ENCODE peak calls at places on chromosome 4, in seven cellular contexts. T is sigmoid colon, Z is K562, G is stomach, F is suprapubic skin, P is spleen, U is breast epithelium. H is an unnamed sample.

GRCh38 chr4:26936284-26937065 is 75.8 kb downstream of the STIM2 start:
- DNase-seq in P (peak; percentile 42), U (no peak), Z (peak; percentile 32), F (no peak), T (no peak), G (no peak), H (no peak)

GRCh38 chr4:125744891-125745364 is 430.2 kb downstream of the FAT4 start:
- DNase-seq in Z (no peak), P (no peak), G (no peak), U (no peak), T (no peak), F (no peak), H (no peak)

GRCh38 chr4:167831853-167832252 is 260.5 kb upstream of the ANXA10 start:
- DNase-seq in T (no peak), P (no peak), U (no peak), Z (no peak), F (no peak), G (no peak), H (no peak)

GRCh38 chr4:22932326-22932725 is 239.6 kb downstream of the GBA3 start:
- DNase-seq in F (no peak), P (no peak), U (no peak), Z (no peak), G (peak; percentile 76), T (no peak), H (no peak)

GRCh38 chr4:67575232-67575888 is 16.8 kb downstream of the STAP1 start:
- DNase-seq in T (no peak), Z (peak; percentile 39), U (no peak), F (no peak), G (no peak), P (no peak), H (no peak)

GRCh38 chr4:13921805-13922204 is 294.3 kb upstream of the BOD1L1 start:
- DNase-seq in F (no peak), Z (no peak), U (no peak), P (no peak), G (no peak), T (no peak), H (no peak)

GRCh38 chr4:74266081-74266480 is 42.2 kb upstream of the EPGN start:
- DNase-seq in T (no peak), G (no peak), Z (no peak), U (no peak), F (no peak), P (no peak), H (no peak)

GRCh38 chr4:8035371-8035780 is 95.7 kb upstream of the AFAP1 start:
- DNase-seq in U (no peak), T (no peak), G (no peak), Z (no peak), F (no peak), P (no peak), H (no peak)

GRCh38 chr4:66572949-66573348 is 902.7 kb upstream of the EPHA5 start:
- DNase-seq in P (no peak), G (no peak), F (no peak), T (no peak), U (no peak), Z (no peak), H (no peak)

GRCh38 chr4:168707205-168707604 is 210.4 kb downstream of the PALLD start:
- DNase-seq in T (no peak), Z (no peak), P (no peak), F (no peak), G (no peak), U (no peak), H (no peak)

GRCh38 chr4:138967313-138967712 is 48.3 kb upstream of the NOCT start:
- DNase-seq in G (no peak), U (no peak), T (no peak), P (no peak), F (no peak), Z (no peak), H (no peak)

GRCh38 chr4:37936889-37937498 is 23.2 kb upstream of the PTTG2 start:
- DNase-seq in U (no peak), F (no peak), G (no peak), T (no peak), P (no peak), Z (no peak), H (peak; percentile 5)

GRCh38 chr4:15996773-15997172 is 33.8 kb upstream of the FGFBP2 start:
- DNase-seq in U (no peak), P (no peak), G (no peak), T (no peak), Z (no peak), F (no peak), H (no peak)

GRCh38 chr4:123783936-123784335 is 387.3 kb downstream of the SPRY1 start:
- DNase-seq in T (no peak), P (no peak), G (no peak), U (no peak), Z (no peak), F (no peak), H (no peak)

GRCh38 chr4:109978704-109979103 is 66.0 kb downstream of the EGF start:
- DNase-seq in G (no peak), P (no peak), U (no peak), Z (no peak), T (no peak), F (no peak), H (no peak)

GRCh38 chr4:41693629-41694028 is 54.9 kb downstream of the PHOX2B start:
- DNase-seq in P (no peak), T (no peak), Z (peak; percentile 9), F (no peak), G (no peak), U (no peak), H (no peak)

GRCh38 chr4:7630559-7631287 is 196.0 kb upstream of the PSAPL1 start:
- DNase-seq in P (no peak), Z (no peak), F (no peak), U (no peak), T (no peak), G (no peak), H (peak; percentile 34)

GRCh38 chr4:8400641-8401325 is 39.7 kb downstream of the ACOX3 start:
- DNase-seq in T (no peak), Z (no peak), F (peak; percentile 77), P (no peak), U (no peak), G (no peak), H (no peak)

GRCh38 chr4:1192091-1192492 is 19.7 kb upstream of the SPON2 start:
- DNase-seq in Z (peak; percentile 31), P (peak; percentile 72), G (peak; percentile 91), F (peak; percentile 92), U (peak; percentile 83), T (peak; percentile 97), H (peak; percentile 89)

GRCh38 chr4:5800496-5800895 is 89.5 kb downstream of the EVC start:
- DNase-seq in P (peak; percentile 57), G (no peak), F (peak; percentile 56), Z (no peak), U (no peak), T (peak; percentile 40), H (no peak)

GRCh38 chr4:4866124-4866832 is 6.8 kb downstream of the MSX1 start:
- DNase-seq in P (peak; percentile 64), Z (no peak), F (no peak), U (no peak), G (no peak), T (no peak), H (no peak)

GRCh38 chr4:184752496-184753275 is 18.8 kb upstream of the CENPU start:
- DNase-seq in G (no peak), P (no peak), Z (no peak), F (no peak), T (no peak), U (no peak), H (no peak)

GRCh38 chr4:184755278-184755677 is 21.4 kb upstream of the CENPU start:
- DNase-seq in G (no peak), T (no peak), Z (no peak), F (no peak), P (no peak), U (no peak), H (no peak)

GRCh38 chr4:184757810-184758209 is 23.9 kb upstream of the CENPU start:
- DNase-seq in P (no peak), F (no peak), G (no peak), T (no peak), U (no peak), Z (no peak), H (no peak)

GRCh38 chr4:184751585-184751956 is 17.7 kb upstream of the CENPU start:
- DNase-seq in G (no peak), F (no peak), P (no peak), Z (no peak), T (no peak), U (no peak), H (no peak)

DNA sequence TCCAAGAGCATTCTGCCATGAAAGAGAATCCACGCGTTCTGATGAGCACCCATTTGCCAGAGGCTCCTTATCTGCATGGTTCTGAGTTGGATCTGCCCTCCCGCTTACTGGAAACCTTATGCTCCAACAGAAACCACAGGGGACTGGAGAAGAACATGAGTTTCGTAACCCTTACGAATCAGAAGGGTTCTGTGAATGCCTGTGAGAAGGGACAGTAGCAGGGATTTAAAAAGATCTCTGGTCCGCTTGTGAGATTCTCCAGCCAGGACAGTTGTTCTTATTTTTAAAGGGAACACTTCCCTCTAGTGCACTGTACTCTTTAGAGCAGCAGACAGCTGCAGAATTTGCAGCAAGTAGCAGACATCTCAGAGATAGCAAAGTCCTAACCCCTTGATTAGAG is 22.5 kb upstream of the CENPU start:
- DNase-seq in G (no peak), P (no peak), U (no peak), T (peak; percentile 73), Z (no peak), F (no peak), H (no peak)
- TF ChIP-seq POLR2AphosphoS5 in G (peak; percentile 1), P (no peak), U (no peak), T (peak; percentile 31), Z (no peak), F (no peak), H (no peak)

GRCh38 chr4:152540941-152541340 is 5.0 kb upstream of the FBXW7 start:
- DNase-seq in T (no peak), F (no peak), G (no peak), Z (no peak), U (no peak), P (no peak), H (no peak)
- TF ChIP-seq POLR2A in T (no peak), F (no peak), G (no peak), Z (no peak), U (no peak), P (no peak), H (no peak)

DNA sequence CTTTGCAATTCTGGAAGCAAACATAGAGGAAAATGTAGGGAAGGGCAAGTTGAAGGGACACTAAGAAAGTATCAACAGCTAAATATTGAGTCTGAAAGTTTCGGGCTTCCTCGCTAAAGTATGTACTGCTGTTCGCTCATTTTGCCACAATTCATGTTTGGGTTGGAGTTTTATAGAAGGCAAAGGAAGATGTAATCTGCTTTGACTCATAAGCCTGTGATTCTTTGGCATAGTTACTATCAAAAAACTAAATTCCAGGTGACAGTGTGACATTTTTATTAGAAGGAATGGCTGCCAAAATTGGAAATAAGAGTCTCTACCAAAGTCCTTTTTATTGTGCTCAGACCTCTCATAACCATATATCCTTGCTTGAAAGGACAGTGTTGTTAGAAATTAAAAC is 336.7 kb upstream of the ADGRL3 start:
- DNase-seq in P (no peak), Z (no peak), F (no peak), T (no peak), G (no peak), U (no peak), H (no peak)
- H3K27me3 ChIP-seq in P (no peaks in the 10 kb centered on the region), Z (no peaks in the 10 kb centered on the region), F (no peaks in the 10 kb centered on the region), T (no peaks in the 10 kb centered on the region), G (no peaks in the 10 kb centered on the region), U (no peaks in the 10 kb centered on the region), H (no peaks in the 10 kb centered on the region)

DNA sequence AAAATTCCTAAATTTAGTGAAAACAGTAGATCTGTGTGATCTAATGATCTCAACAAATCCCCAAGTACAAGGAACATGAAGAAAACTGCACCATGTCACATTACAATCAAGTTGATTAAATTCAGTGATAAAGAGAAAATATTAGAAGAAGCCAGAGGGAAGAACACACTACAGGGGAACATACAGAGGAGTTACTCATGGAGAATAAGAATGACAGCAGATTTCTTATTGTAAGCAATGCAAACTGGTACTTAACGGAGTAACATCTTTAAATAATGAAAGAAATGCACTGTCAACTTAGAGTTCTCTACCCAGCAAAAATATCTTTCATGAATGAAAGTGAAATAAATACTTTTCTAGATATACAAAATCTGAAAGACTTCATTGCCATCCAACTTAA is 21.1 kb downstream of the TLL1 start:
- DNase-seq in F (no peak), P (no peak), U (no peak), Z (no peak), T (no peak), G (no peak), H (no peak)
- TF ChIP-seq POLR2AphosphoS5 in F (no peak), P (no peak), U (no peak), Z (no peak), T (no peak), G (no peak), H (no peak)

H was measured in prostate gland.